ENCODE peak calls at places on chromosomes 12 and 14, in ten cellular contexts. U is stomach, N is GM12878, Q is sigmoid colon, J is spleen, W is transverse colon, E is suprapubic skin, L is HCT116, T is breast epithelium, X is K562. V is an unnamed sample.

GRCh38 chr12:64781374-64782029 is 22.3 kb upstream of the GNS start:
- DNase-seq in U (peak), N (no peak), Q (no peak), J (peak), W (no peak), E (no peak), L (no peak), T (no peak), X (no peak), V (peak)

GRCh38 chr14:55270832-55271571 is at the start of gene FBXO34:
- DNase-seq in U (peak), N (peak), Q (peak), J (peak), W (peak), E (peak), L (peak), T (peak), X (peak), V (peak)

GRCh38 chr12:106084048-106084671 is 54.6 kb downstream of the NUAK1 start:
- DNase-seq in U (no peak), N (no peak), Q (no peak), J (no peak), W (no peak), E (no peak), L (peak), T (no peak), X (no peak), V (no peak)

GRCh38 chr14:76644875-76645518 is 116.3 kb upstream of the VASH1 start:
- DNase-seq in U (no peak), N (no peak), Q (peak), J (no peak), W (no peak), E (no peak), L (peak), T (no peak), X (peak), V (peak)

GRCh38 chr12:53500119-53500775 is 836 bp upstream of the TARBP2 start:
- DNase-seq in U (peak), N (no peak), Q (peak), J (no peak), W (peak), E (no peak), L (no peak), T (no peak), X (peak), V (no peak)

GRCh38 chr14:68791078-68791983 is 1.5 kb downstream of the ZFP36L1 start:
- DNase-seq in U (peak), N (no peak), Q (no peak), J (peak), W (no peak), E (peak), L (no peak), T (no peak), X (no peak), V (no peak)

GRCh38 chr14:81219210-81219820 is 1.4 kb downstream of the GTF2A1 start:
- DNase-seq in U (peak), N (peak), Q (peak), J (peak), W (peak), E (peak), L (peak), T (peak), X (peak), V (peak)

GRCh38 chr14:104399432-104400155 is 180.0 kb upstream of the C14orf180 start:
- DNase-seq in U (no peak), N (no peak), Q (no peak), J (no peak), W (no peak), E (no peak), L (no peak), T (no peak), X (no peak), V (no peak)

GRCh38 chr12:41743835-41744234 is 400.8 kb downstream of the GXYLT1 start:
- DNase-seq in U (no peak), N (no peak), Q (no peak), J (no peak), W (no peak), E (no peak), L (no peak), T (no peak), X (no peak), V (no peak)

GRCh38 chr14:105929327-105930081 is 403.1 kb downstream of the TMEM121 start:
- DNase-seq in U (no peak), N (no peak), Q (peak), J (peak), W (no peak), E (no peak), L (no peak), T (no peak), X (peak), V (no peak)

GRCh38 chr14:90382491-90383125 is 14.2 kb upstream of the CALM1 start:
- DNase-seq in U (peak), N (no peak), Q (peak), J (peak), W (peak), E (peak), L (peak), T (peak), X (no peak), V (peak)

GRCh38 chr12:109739747-109740693 is 26.4 kb downstream of the FAM222A start:
- DNase-seq in U (peak), N (no peak), Q (peak), J (peak), W (no peak), E (no peak), L (no peak), T (peak), X (peak), V (no peak)

GRCh38 chr12:47087088-47087688 is 7.4 kb upstream of the AMIGO2 start:
- DNase-seq in U (no peak), N (no peak), Q (no peak), J (no peak), W (no peak), E (no peak), L (no peak), T (no peak), X (no peak), V (no peak)

GRCh38 chr12:75690556-75690955 is 179.1 kb upstream of the KRR1 start:
- DNase-seq in U (no peak), N (no peak), Q (no peak), J (no peak), W (no peak), E (no peak), L (no peak), T (no peak), X (no peak), V (no peak)

GRCh38 chr12:131861261-131862083 is 33.0 kb upstream of the ULK1 start:
- DNase-seq in U (no peak), N (no peak), Q (no peak), J (no peak), W (no peak), E (no peak), L (no peak), T (no peak), X (no peak), V (no peak)

GRCh38 chr14:53619625-53620324 is 336.9 kb downstream of the BMP4 start:
- DNase-seq in U (no peak), N (no peak), Q (no peak), J (no peak), W (no peak), E (no peak), L (no peak), T (no peak), X (no peak), V (no peak)

GRCh38 chr14:20904393-20905029 is 13.3 kb downstream of the RNASE3 start:
- DNase-seq in U (no peak), N (no peak), Q (no peak), J (no peak), W (no peak), E (no peak), L (no peak), T (no peak), X (no peak), V (no peak)

GRCh38 chr12:119729871-119730270 is 61.9 kb downstream of the PRKAB1 start:
- DNase-seq in U (no peak), N (no peak), Q (no peak), J (no peak), W (no peak), E (no peak), L (no peak), T (no peak), X (no peak), V (no peak)

GRCh38 chr14:94971750-94972149 is 185.6 kb downstream of the DICER1 start:
- DNase-seq in U (peak), N (no peak), Q (peak), J (no peak), W (peak), E (no peak), L (no peak), T (no peak), X (no peak), V (peak)

GRCh38 chr14:36768638-36769337 is 107.1 kb downstream of the PAX9 start:
- DNase-seq in U (no peak), N (no peak), Q (no peak), J (no peak), W (no peak), E (no peak), L (no peak), T (no peak), X (no peak), V (no peak)

GRCh38 chr12:115004469-115005146 is 320.6 kb upstream of the TBX3 start:
- DNase-seq in U (no peak), N (no peak), Q (no peak), J (no peak), W (no peak), E (no peak), L (no peak), T (no peak), X (no peak), V (peak)

GRCh38 chr14:104797112-104798044 is 1.8 kb upstream of the AKT1 start:
- DNase-seq in U (peak), N (no peak), Q (no peak), J (no peak), W (peak), E (no peak), L (no peak), T (no peak), X (no peak), V (no peak)

GRCh38 chr12:120944645-120945217 is 33.6 kb upstream of the HNF1A start:
- DNase-seq in U (peak), N (no peak), Q (no peak), J (peak), W (peak), E (no peak), L (no peak), T (peak), X (peak), V (no peak)

GRCh38 chr12:62963642-62964041 is 28.7 kb upstream of the PPM1H start:
- DNase-seq in U (no peak), N (no peak), Q (no peak), J (no peak), W (no peak), E (no peak), L (no peak), T (no peak), X (no peak), V (no peak)

GRCh38 chr14:23984891-23985607 is 3.7 kb upstream of the DHRS4L2 start:
- DNase-seq in U (peak), N (no peak), Q (no peak), J (no peak), W (no peak), E (no peak), L (no peak), T (no peak), X (no peak), V (no peak)

GRCh38 chr12:107635139-107635538 is 50.5 kb upstream of the PWP1 start:
- DNase-seq in U (no peak), N (no peak), Q (no peak), J (no peak), W (no peak), E (no peak), L (no peak), T (no peak), X (no peak), V (no peak)
- TF ChIP-seq POLR2AphosphoS5 in U (no peak), N (no peak), Q (no peak), J (no peak), W (no peak), E (no peak), L (no peak), T (no peak), X (no peak), V (no peak)

DNA sequence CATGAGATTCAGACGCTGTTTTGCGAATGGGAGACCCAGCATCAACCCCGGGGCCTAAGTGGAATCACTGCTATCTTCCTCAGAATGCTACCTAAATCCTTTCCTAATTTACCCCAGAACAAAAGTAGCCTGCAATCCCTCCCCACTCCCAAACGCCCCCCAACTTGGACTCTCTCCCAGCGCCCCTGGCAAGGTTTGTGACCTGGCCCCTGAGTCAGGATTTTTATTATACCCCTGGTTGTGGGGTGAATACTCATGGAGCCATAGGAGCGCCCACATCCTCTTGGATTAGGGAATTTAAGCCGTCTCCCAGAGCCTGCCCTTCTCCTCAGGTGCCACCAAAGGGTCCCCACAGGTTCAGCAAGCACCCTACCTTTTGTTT is 360 bp downstream of the MYL6B start:
- DNase-seq in U (no peak), N (no peak), Q (no peak), J (no peak), W (no peak), E (no peak), L (no peak), T (no peak), X (no peak), V (no peak)
- H3K27ac ChIP-seq in U (peak), N (peak), Q (peak), J (no peak), W (peak), E (no peak), L (peak), T (peak), X (peak), V (peak)

GRCh38 chr12:50184261-50184660 is 17.1 kb upstream of the CERS5 start:
- DNase-seq in U (no peak), N (no peak), Q (no peak), J (no peak), W (peak), E (no peak), L (no peak), T (no peak), X (no peak), V (no peak)

GRCh38 chr12:50186667-50187066 is 19.5 kb upstream of the CERS5 start:
- DNase-seq in U (no peak), N (no peak), Q (no peak), J (no peak), W (no peak), E (no peak), L (no peak), T (no peak), X (no peak), V (no peak)

GRCh38 chr12:50187084-50187900 is 20.1 kb upstream of the CERS5 start:
- DNase-seq in U (no peak), N (peak), Q (no peak), J (no peak), W (no peak), E (no peak), L (no peak), T (no peak), X (no peak), V (no peak)

GRCh38 chr12:50185496-50185895 is 18.3 kb upstream of the CERS5 start:
- DNase-seq in U (no peak), N (no peak), Q (no peak), J (no peak), W (no peak), E (no peak), L (no peak), T (no peak), X (no peak), V (no peak)

DNA sequence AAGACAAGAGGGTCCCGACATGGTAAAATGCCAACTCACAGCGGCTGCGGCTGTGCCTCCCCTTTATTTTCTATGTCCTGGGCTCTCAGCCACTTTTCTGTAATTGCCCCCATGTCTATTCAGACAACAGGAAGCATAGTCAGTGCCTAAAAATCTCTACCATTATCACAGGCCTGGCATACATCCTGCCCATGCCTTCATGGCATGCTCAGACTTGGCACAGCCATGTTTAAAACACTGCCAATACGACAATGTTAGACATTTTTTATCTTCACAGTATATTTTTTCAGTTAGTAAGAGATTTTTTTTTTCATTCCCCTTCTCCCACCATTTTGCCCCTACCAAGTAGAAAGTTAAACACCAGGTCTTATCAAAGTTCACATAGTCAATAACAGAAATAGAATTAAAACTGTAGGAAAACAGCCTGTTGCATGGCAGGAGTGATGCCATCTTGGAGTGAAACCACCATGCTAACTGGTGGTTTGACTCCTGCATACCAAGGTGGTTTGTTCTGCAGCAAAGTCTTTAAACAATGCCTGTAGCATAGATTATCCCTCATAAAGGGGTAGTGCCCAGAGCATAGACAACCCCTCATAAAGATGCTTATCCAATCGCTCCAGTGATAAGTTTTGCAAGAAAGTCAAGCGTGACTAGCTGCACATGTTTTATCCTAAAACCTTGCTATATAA is 18.9 kb upstream of the CERS5 start:
- DNase-seq in U (no peak), N (no peak), Q (no peak), J (no peak), W (no peak), E (no peak), L (no peak), T (no peak), X (no peak), V (peak)
- TF ChIP-seq POLR2A in U (no peak), N (no peak), Q (no peak), J (no peak), W (no peak), E (no peak), L (no peak), T (no peak), X (no peak), V (no peak)

DNA sequence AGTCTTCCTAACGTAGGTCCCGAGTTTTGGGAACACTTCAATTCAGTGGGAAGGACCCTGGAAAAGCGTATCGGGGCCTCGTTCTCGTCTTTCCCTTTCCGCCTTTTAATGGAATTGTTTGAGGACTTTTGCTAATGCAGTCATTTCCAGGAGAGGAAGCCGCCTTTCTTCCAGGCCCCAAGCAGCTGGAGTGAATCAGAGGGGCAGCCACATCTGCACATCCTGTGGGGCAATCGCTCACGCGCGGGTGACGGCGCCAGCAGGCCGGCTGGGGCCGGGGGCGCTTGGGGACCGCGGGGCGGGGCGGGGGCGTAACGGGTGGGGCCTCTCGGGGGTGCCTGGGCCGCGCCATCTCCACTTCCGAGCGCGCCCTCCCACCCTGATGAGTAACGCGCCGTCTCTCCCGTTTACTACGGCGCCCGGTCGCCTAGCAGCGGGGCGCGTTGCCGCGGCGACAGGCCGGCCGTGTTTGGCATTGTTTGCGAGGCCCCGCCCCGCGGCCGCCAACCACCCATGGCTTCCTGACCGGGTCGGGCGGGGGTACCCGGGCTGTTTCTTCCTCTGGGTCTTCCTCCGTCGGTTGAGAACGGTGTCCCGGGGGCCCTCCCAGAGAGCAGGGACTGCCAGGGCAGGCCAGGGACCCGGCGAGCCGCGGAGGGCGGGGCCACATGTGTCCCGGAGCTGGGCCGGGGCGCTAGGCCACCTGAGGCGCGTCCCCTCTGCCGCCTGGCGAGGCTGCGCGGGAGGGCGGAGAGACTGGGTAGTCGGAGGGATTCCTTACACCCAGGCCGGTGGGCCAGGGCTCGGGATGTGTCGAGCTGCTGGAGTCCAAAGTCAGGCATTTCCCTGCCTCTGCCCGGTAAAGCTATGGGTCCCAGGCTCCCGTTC is 2.3 kb downstream of the GSG1 start:
- DNase-seq in U (peak), N (no peak), Q (peak), J (peak), W (peak), E (peak), L (peak), T (peak), X (peak), V (peak)
- TF ChIP-seq POLR2AphosphoS5 in U (peak), N (no peak), Q (peak), J (peak), W (peak), E (peak), L (no peak), T (peak), X (no peak), V (peak)

DNA sequence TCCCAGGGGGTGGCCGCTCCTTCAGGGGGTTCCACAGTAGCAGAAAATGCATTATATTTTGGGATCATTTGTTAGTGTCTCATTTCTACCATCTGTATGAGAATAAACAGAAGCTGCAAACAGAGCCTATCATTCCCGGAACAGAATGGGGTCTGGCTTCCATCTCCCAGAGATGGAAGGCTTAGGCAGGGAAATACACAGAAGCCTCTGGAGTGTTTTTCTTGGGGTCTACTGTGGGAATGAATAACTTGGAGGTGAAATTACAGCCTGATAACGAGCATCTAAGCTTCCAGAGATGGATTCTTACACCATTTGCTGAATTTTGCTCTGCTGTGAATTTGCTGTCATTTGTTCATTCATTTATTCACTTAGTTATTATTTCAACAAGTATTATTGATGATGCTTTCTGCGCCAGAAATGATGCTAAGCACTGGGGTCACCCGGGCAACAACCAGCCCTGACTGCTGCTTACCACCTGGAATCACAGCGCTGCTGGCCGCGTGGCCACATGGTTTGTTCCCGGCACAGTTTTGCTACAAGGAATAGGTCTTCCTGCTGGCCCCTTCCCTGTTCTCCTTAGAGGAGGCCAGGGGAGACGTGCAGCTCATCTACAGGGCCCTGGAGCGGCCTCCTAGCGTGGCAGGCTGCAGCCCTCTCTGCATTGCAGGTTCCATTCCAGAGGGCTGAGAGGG is 6.9 kb downstream of the JDP2 start:
- DNase-seq in U (no peak), N (no peak), Q (no peak), J (no peak), W (no peak), E (peak), L (no peak), T (no peak), X (no peak), V (no peak)
- H3K27ac ChIP-seq in U (no peak), N (peak), Q (peak), J (no peak), W (peak), E (no peak), L (no peak), T (peak), X (no peak), V (no peak)

GRCh38 chr14:92658160-92658559 is 90.3 kb downstream of the LGMN start:
- DNase-seq in U (no peak), N (no peak), Q (no peak), J (no peak), W (no peak), E (no peak), L (no peak), T (no peak), X (no peak), V (no peak)

GRCh38 chr14:92663049-92663448 is 85.4 kb downstream of the LGMN start:
- DNase-seq in U (no peak), N (no peak), Q (no peak), J (no peak), W (no peak), E (no peak), L (no peak), T (no peak), X (no peak), V (no peak)

GRCh38 chr14:92660571-92660970 is 87.9 kb downstream of the LGMN start:
- DNase-seq in U (no peak), N (no peak), Q (no peak), J (no peak), W (no peak), E (no peak), L (no peak), T (no peak), X (no peak), V (no peak)

GRCh38 chr14:92657457-92658142 is 90.8 kb downstream of the LGMN start:
- DNase-seq in U (peak), N (no peak), Q (peak), J (peak), W (peak), E (no peak), L (no peak), T (no peak), X (no peak), V (no peak)

GRCh38 chr14:92659765-92660561 is 88.5 kb downstream of the LGMN start:
- DNase-seq in U (no peak), N (no peak), Q (no peak), J (no peak), W (peak), E (no peak), L (no peak), T (no peak), X (no peak), V (peak)
- TF ChIP-seq POLR2A in U (no peak), N (no peak), Q (no peak), J (no peak), W (no peak), E (no peak), L (no peak), T (no peak), X (no peak), V (no peak)

V was measured in prostate gland.